ENCODE peak calls at places on chromosome 19, in seven cellular contexts. I is Caco-2, N is MM.1S, B is aorta, Z is K562, M is transverse colon, Y is mammary epithelial cell. F is an unnamed sample.
A peak's percentile ranks its signal among the peaks of the same experiment; 100 is the strongest.

GRCh38 chr19:54335164-54335563 is 3.8 kb downstream of the LILRA4 start:
- DNase-seq in I (no peak), N (no peak), B (no peak), Z (no peak), M (no peak), Y (no peak), F (no peak)

GRCh38 chr19:13689050-13689449 is 75.3 kb upstream of the MRI1 start:
- DNase-seq in I (peak; percentile 35), N (no peak), B (no peak), Z (peak; percentile 73), M (no peak), Y (no peak), F (no peak)

GRCh38 chr19:41321600-41322270 is 11.8 kb downstream of the CCDC97 start:
- DNase-seq in I (no peak), N (no peak), B (no peak), Z (peak; percentile 77), M (peak; percentile 41), Y (no peak), F (no peak)

GRCh38 chr19:41025411-41025810 is 34.3 kb downstream of the CYP2B6 start:
- DNase-seq in I (no peak), N (no peak), B (no peak), Z (no peak), M (no peak), Y (no peak), F (no peak)

GRCh38 chr19:14059093-14059480 is 2.8 kb downstream of the PALM3 start:
- DNase-seq in I (no peak), N (no peak), B (no peak), Z (peak; percentile 63), M (peak; percentile 28), Y (no peak), F (no peak)

GRCh38 chr19:43599635-43600295 is 3.4 kb downstream of the ZNF576 start:
- DNase-seq in I (no peak), N (no peak), B (no peak), Z (no peak), M (no peak), Y (no peak), F (no peak)

GRCh38 chr19:18844806-18845329 is 13.1 kb downstream of the UPF1 start:
- DNase-seq in I (no peak), N (no peak), B (no peak), Z (no peak), M (no peak), Y (no peak), F (no peak)

GRCh38 chr19:12411893-12412292 is 10.8 kb upstream of the ZNF799 start:
- DNase-seq in I (no peak), N (no peak), B (no peak), Z (peak; percentile 52), M (no peak), Y (no peak), F (no peak)

GRCh38 chr19:58578430-58578925 is 5.3 kb upstream of the MZF1 start:
- DNase-seq in I (no peak), N (no peak), B (no peak), Z (no peak), M (no peak), Y (no peak), F (no peak)

GRCh38 chr19:29887498-29887897 is 54.5 kb upstream of the URI1 start:
- DNase-seq in I (no peak), N (no peak), B (peak; percentile 50), Z (peak; percentile 54), M (no peak), Y (no peak), F (no peak)

GRCh38 chr19:7670150-7670784 is 1.4 kb downstream of the RETN start:
- DNase-seq in I (no peak), N (no peak), B (no peak), Z (no peak), M (no peak), Y (no peak), F (no peak)

GRCh38 chr19:46571495-46571894 is 29.6 kb upstream of the CALM3 start:
- DNase-seq in I (peak; percentile 76), N (peak; percentile 32), B (no peak), Z (peak; percentile 60), M (no peak), Y (peak; percentile 16), F (no peak)

GRCh38 chr19:31562916-31563626 is 213.8 kb upstream of the TSHZ3 start:
- DNase-seq in I (no peak), N (no peak), B (no peak), Z (no peak), M (no peak), Y (no peak), F (no peak)

GRCh38 chr19:58361900-58362271 is 665 bp downstream of the ZNF497 start:
- DNase-seq in I (peak; percentile 75), N (no peak), B (peak; percentile 85), Z (peak; percentile 64), M (peak; percentile 57), Y (no peak), F (no peak)

GRCh38 chr19:8240274-8241229 is 31.4 kb downstream of the CERS4 start:
- DNase-seq in I (peak; percentile 54), N (peak; percentile 41), B (peak; percentile 92), Z (peak; percentile 96), M (peak; percentile 82), Y (peak; percentile 87), F (peak; percentile 91)

GRCh38 chr19:32296694-32297093 is 48.7 kb upstream of the ZNF507 start:
- DNase-seq in I (no peak), N (no peak), B (no peak), Z (no peak), M (no peak), Y (no peak), F (no peak)

GRCh38 chr19:47187797-47188196 is 43.2 kb downstream of the BBC3 start:
- DNase-seq in I (no peak), N (no peak), B (no peak), Z (no peak), M (peak; percentile 78), Y (no peak), F (no peak)

GRCh38 chr19:4803736-4804695 is 12.5 kb downstream of the FEM1A start:
- DNase-seq in I (peak; percentile 69), N (peak; percentile 67), B (no peak), Z (peak; percentile 81), M (peak; percentile 49), Y (no peak), F (no peak)

GRCh38 chr19:13493516-13494310 is 12.6 kb downstream of the CACNA1A start:
- DNase-seq in I (no peak), N (no peak), B (no peak), Z (no peak), M (no peak), Y (no peak), F (no peak)

GRCh38 chr19:14580623-14581237 is 2.2 kb upstream of the CLEC17A start:
- DNase-seq in I (no peak), N (no peak), B (no peak), Z (peak; percentile 41), M (no peak), Y (no peak), F (no peak)

GRCh38 chr19:10672529-10673150 is 18.5 kb downstream of the ILF3 start:
- DNase-seq in I (no peak), N (no peak), B (no peak), Z (no peak), M (no peak), Y (no peak), F (no peak)

GRCh38 chr19:16702123-16702522 is 17.5 kb upstream of the NWD1 start:
- DNase-seq in I (no peak), N (no peak), B (no peak), Z (no peak), M (no peak), Y (peak; percentile 99), F (peak; percentile 13)

DNA sequence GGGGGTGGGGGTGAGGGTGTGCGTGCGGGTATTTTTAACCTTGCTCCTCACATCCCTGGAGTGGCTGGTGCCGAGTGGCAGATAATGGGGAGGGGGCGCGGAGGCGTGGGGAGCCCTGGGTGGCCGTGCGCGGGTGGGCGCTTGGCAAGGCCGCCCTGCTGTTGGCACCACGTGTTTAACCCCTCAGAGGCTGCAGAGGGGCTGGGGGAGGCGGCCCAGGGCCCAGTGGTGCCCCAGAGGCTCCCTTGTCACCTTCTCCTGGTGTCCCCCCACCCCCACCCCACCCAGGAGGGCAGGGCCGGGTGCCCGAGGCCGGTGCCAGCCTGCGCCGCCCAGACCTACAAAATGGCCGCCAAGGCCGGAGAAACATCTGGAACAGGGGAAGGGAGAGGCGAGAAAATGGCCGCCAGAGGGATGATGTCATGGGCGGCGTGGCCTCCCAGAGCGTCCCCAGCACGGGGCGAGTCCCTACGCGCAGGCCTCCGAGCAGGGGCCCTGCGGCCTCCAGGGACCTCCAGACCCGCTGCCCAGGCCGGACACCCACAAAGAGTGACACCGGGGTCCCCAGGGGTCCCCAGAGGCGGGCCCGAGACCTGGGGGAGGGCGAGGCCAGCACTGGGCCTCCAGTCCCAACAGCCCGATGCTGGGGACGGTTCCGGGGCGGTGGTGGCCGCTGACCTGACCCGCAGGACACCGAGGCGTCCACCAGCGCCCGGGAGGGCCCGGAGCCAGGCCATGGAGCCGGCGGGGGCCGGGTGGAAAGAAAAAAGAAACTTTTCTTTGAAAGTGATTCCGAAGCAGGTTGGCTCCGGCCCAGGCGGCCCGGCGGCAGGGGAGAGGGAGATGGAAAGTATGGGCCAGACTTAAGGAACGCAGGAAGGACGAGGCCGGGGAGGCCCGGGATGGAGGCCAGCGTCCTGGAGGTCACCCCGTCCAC is 38.2 kb downstream of the NFIC start:
- DNase-seq in I (no peak), N (no peak), B (peak; percentile 96), Z (no peak), M (peak; percentile 66), Y (no peak), F (peak; percentile 81)
- H3K4me3 ChIP-seq in I (no peak overlapping the region), N (no peak overlapping the region), B (peak overlapping the region; percentile 15), Z (no peak overlapping the region), M (peak overlapping the region; percentile 15), Y (no peak overlapping the region), F (peak overlapping the region; percentile 48)

GRCh38 chr19:50668416-50669318 is 19.4 kb downstream of the C19orf81 start:
- DNase-seq in I (no peak), N (no peak), B (no peak), Z (no peak), M (no peak), Y (no peak), F (no peak)
- H3K27me3 ChIP-seq in I (no peaks in the 10 kb centered on the region), N (peaks cover 57% of the 10 kb centered on the region), B (no peaks in the 10 kb centered on the region), Z (peaks cover 19% of the 10 kb centered on the region), M (peaks cover 90% of the 10 kb centered on the region), Y (peaks cover 30% of the 10 kb centered on the region), F (peaks cover 40% of the 10 kb centered on the region)

DNA sequence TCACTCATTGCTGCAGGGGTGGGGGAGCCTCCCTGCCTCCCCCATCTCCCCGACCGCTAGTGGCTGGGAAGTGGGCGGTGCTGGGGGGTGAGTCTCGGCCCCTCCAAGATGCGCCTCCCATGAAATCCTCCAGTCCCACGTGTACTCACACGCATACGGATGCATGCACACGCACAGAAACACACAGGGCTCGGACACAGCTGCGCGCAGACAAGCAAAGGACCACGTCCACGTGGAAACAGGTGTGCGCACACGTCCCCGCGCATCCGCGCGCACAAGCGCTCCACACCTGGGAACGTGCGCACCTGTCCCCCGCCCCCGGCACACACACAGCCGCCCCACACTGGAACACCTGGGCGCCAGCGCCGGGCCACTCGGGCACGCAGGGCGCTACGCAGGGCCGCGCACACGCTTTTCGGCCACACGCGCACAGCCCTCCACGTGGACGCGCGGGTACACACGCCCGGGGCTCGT is 680 bp downstream of the MATK start:
- DNase-seq in I (no peak), N (no peak), B (no peak), Z (peak; percentile 64), M (no peak), Y (no peak), F (no peak)
- H3K4me3 ChIP-seq in I (peak overlapping the region; percentile 34), N (no peak overlapping the region), B (no peak overlapping the region), Z (peak overlapping the region; percentile 97), M (peak overlapping the region; percentile 4), Y (no peak overlapping the region), F (no peak overlapping the region)

DNA sequence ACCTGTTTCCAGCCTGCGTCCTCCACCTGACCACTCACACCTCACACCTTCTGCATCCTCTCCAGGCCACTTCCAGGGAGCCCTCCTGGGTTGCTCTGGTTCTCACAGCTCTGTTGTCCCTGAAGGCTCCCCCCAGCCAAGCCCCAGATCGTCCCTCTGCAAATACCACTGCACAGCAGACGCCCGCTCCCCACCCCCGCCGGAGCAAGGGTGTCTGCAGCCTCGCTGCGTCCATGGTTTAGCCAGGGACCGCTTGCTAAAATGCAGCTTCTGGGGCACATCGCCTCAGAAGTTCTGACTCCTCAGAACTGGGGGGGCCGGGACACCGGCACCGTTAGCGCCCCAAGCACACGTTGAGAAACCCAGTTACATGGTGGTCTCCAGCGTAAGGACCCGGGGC is 983 bp downstream of the LINGO3 start:
- DNase-seq in I (no peak), N (no peak), B (no peak), Z (no peak), M (no peak), Y (no peak), F (no peak)
- H3K27me3 ChIP-seq in I (no peaks in the 10 kb centered on the region), N (peaks cover 90% of the 10 kb centered on the region), B (no peaks in the 10 kb centered on the region), Z (no peaks in the 10 kb centered on the region), M (peaks cover 85% of the 10 kb centered on the region), Y (peaks cover 16% of the 10 kb centered on the region), F (peaks cover 39% of the 10 kb centered on the region)

F was measured in AG04450.